ENCODE peak calls at places on chromosome 12, in four cellular contexts. I is GM12878, Q is K562, W is SK-N-SH. P is an unnamed sample.

GRCh38 chr12:103632554-103633216 is 45.6 kb downstream of the STAB2 start:
- DNase-seq in I (peak; percentile 31), Q (peak; percentile 88), W (peak; percentile 79), P (peak; percentile 89)

GRCh38 chr12:89244536-89244935 is 107.8 kb downstream of the DUSP6 start:
- DNase-seq in I (no peak), Q (no peak), W (no peak), P (no peak)

GRCh38 chr12:29781705-29782266 is 2.0 kb downstream of the TMTC1 start:
- DNase-seq in I (no peak), Q (no peak), W (no peak), P (no peak)

GRCh38 chr12:59407799-59408198 is 188.0 kb upstream of the SLC16A7 start:
- DNase-seq in I (no peak), Q (no peak), W (no peak), P (no peak)

GRCh38 chr12:181921-182320 is 32.0 kb downstream of the SLC6A12 start:
- DNase-seq in I (no peak), Q (no peak), W (no peak), P (no peak)

GRCh38 chr12:49092086-49092815 is 2.4 kb downstream of the DHH start:
- DNase-seq in I (no peak), Q (peak; percentile 93), W (peak; percentile 77), P (peak; percentile 58)

GRCh38 chr12:6607751-6608591 is 792 bp upstream of the CHD4 start:
- DNase-seq in I (peak; percentile 67), Q (peak; percentile 68), W (peak; percentile 66), P (peak; percentile 42)

GRCh38 chr12:97313471-97314190 is 149.0 kb upstream of the RMST start:
- DNase-seq in I (no peak), Q (no peak), W (no peak), P (no peak)

GRCh38 chr12:80353254-80353653 is 90.8 kb upstream of the PTPRQ start:
- DNase-seq in I (no peak), Q (no peak), W (no peak), P (no peak)

GRCh38 chr12:131242741-131243496 is 289.2 kb downstream of the ADGRD1 start:
- DNase-seq in I (peak; percentile 59), Q (peak; percentile 89), W (peak; percentile 69), P (peak; percentile 67)

GRCh38 chr12:84911331-84912190 is 1.0 kb downstream of the SLC6A15 start:
- DNase-seq in I (no peak), Q (no peak), W (peak; percentile 77), P (peak; percentile 79)

GRCh38 chr12:78898416-78898815 is 33.8 kb downstream of the SYT1 start:
- DNase-seq in I (no peak), Q (no peak), W (peak; percentile 25), P (no peak)

GRCh38 chr12:95004610-95005009 is 1.1 kb upstream of the NDUFA12 start:
- DNase-seq in I (no peak), Q (no peak), W (no peak), P (no peak)

GRCh38 chr12:9906888-9907287 is 25.3 kb downstream of the CLEC2A start:
- DNase-seq in I (no peak), Q (no peak), W (no peak), P (no peak)

GRCh38 chr12:63941879-63942278 is 97.4 kb downstream of the SRGAP1 start:
- DNase-seq in I (no peak), Q (no peak), W (no peak), P (no peak)

GRCh38 chr12:132490481-132491348 is 764 bp downstream of the FBRSL1 start:
- DNase-seq in I (no peak), Q (peak; percentile 68), W (peak; percentile 66), P (peak; percentile 30)

GRCh38 chr12:52006726-52007157 is at the start of gene TAMALIN:
- DNase-seq in I (no peak), Q (peak; percentile 82), W (peak; percentile 97), P (no peak)

GRCh38 chr12:46904406-46905240 is 78.8 kb upstream of the SLC38A4 start:
- DNase-seq in I (no peak), Q (no peak), W (no peak), P (no peak)

GRCh38 chr12:103548622-103549601 is 38.2 kb upstream of the STAB2 start:
- DNase-seq in I (peak; percentile 76), Q (peak; percentile 66), W (peak; percentile 55), P (peak; percentile 61)

GRCh38 chr12:52975204-52975603 is 26.3 kb downstream of the KRT18 start:
- DNase-seq in I (no peak), Q (no peak), W (no peak), P (no peak)

GRCh38 chr12:15534870-15535269 is 212.6 kb downstream of the PTPRO start:
- DNase-seq in I (no peak), Q (no peak), W (no peak), P (no peak)

GRCh38 chr12:93434305-93434704 is 7.4 kb downstream of the UBE2N start:
- DNase-seq in I (no peak), Q (no peak), W (no peak), P (no peak)

GRCh38 chr12:67211029-67211428 is 58.1 kb upstream of the CAND1 start:
- DNase-seq in I (no peak), Q (no peak), W (no peak), P (no peak)

GRCh38 chr12:11269607-11270006 is at the start of gene PRB3:
- DNase-seq in I (no peak), Q (no peak), W (no peak), P (no peak)

GRCh38 chr12:58177366-58177765 is 236.0 kb downstream of the ATP23 start:
- DNase-seq in I (no peak), Q (no peak), W (no peak), P (no peak)

GRCh38 chr12:131090254-131091210 is 136.8 kb downstream of the ADGRD1 start:
- DNase-seq in I (no peak), Q (no peak), W (no peak), P (no peak)

GRCh38 chr12:14157129-14157747 is 175.8 kb upstream of the GRIN2B start:
- DNase-seq in I (peak; percentile 99), Q (no peak), W (no peak), P (no peak)

GRCh38 chr12:96198970-96199369 is 4.8 kb downstream of the ELK3 start:
- DNase-seq in I (no peak), Q (no peak), W (no peak), P (no peak)

DNA sequence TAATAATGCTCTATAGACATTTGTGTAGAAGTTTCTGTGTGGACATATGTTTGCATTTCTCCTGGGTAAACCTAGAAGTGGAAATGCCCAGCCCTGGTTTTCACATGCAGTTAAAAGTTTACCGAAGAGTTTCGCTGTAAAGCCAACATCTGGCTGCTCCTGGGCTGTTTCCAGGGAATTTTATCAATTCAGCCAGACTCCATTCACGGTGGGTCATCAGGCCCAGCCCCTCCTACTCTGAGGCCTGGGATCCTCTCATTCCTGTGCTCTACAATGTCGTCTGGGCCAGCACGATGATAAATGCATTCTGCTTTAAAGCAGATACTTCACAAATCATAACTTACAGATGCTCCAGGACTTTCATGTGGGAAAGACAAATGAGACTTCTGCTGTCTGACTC is 7.1 kb downstream of the NUAK1 start:
- DNase-seq in I (no peak), Q (no peak), W (peak; percentile 29), P (no peak)
- TF ChIP-seq FOXM1 in I (no peak), Q (no peak), W (no peak), P (no peak)

GRCh38 chr12:12954361-12954760 is 2.4 kb upstream of the GPRC5D start:
- DNase-seq in I (no peak), Q (no peak), W (no peak), P (no peak)
- TF ChIP-seq FOXM1 in I (no peak), Q (no peak), W (no peak), P (no peak)

DNA sequence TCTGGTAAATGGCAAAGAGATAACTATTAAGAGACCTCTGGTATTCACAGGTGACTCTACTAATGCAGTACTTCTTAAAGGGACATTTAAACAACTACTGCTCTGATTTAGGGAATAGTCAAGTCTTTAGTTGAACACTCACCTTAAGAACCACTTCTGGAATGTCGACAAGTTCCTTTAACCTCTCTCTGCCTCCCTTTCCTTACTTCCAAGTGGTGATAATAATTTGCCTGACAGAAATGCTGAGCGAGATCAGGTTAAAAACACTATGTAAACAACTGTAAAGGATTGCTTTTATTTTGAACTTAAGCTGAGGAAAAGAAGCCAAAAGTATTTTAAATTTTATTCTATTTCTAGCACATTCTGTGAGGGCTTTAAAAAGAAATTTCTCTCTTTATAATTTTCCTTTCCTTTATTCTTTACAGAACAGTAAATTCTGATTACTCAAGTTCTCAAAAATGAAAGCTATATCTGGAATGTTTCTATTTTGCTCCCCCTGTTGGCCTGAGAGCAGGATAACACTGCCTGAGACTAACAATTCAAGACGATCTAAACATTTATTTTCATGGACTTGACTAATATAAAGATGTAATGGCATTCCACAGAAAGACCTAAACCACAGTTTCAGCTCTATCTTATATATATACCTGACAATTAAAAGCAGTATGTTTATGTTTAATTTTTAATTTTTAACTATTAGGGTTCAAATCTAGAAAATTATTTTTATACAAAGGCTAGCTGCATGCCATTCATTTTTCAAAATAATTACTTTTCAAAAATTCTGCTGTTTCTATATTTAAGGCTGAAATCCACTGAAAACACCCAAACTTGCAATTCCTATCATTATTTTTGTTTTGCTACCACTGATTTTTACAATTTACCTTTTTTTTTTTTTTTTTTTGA is 29.2 kb downstream of the ZCCHC8 start:
- DNase-seq in I (no peak), Q (peak; percentile 47), W (peak; percentile 58), P (peak; percentile 40)
- TF ChIP-seq FOXM1 in I (peak; percentile 20), Q (no peak), W (no peak), P (no peak)

GRCh38 chr12:115543269-115543668 is 734.2 kb downstream of the MED13L start:
- DNase-seq in I (no peak), Q (no peak), W (no peak), P (no peak)
- TF ChIP-seq FOXM1 in I (no peak), Q (no peak), W (no peak), P (no peak)

DNA sequence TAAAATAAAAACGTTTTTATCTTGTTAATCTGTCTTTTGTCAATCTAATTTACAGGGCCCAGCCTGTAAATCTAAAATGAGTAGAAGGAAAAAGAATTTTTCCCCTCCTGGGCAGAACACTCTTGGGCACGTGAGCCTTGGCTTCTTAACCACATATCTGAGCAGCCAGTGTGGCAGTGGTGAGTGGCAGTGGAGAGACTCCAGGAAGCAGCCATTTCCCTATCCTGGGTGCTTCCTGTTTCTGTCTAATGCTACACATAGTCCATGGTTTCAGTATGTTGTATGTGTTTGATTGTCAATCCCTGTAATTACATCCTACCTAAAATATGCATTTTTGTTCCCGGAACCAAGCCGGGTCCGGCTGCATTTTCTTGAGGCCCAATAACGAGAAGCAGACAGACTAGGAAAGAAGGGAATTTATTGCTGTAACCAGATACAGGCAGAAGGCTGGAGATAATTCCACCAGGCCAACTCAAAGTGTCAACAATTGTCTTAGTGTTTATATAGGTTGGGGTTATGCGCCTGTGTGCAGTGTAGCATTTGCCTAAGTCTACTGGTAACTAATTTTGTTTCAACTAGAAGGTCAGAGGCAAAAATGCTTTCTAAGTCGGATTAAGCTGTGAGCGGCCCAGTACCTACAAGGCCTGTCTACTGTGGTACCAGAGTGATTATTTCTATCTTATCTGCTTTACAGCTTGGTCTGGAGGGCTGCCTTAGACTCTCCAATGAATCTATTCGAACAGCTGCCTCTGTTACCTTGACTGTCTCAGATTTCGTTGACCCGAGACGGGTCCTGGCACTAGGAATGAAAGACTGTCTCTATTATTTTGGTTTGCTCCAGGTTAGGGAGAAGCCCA is 82.4 kb upstream of the RESF1 start:
- DNase-seq in I (no peak), Q (no peak), W (no peak), P (no peak)
- TF ChIP-seq FOXM1 in I (no peak), Q (no peak), W (no peak), P (no peak)

DNA sequence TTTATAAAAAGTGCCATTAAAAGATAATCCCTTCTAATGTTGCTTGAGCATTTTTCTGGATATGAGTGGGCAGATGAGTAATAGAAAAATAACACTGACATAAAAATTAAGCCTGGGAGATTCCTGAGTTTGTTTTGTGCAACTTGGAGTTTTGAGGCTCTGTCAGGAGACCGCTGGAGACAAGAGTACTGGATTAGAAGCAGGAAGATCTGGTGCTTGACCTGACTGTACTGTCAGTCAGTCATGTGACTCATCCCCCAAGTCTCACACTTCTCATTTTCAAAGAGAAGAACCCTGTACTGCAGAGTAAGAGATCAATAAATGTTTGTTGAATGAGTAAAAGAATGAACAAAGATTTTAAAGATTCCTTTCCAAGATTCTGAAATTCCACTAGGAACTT is 29.4 kb downstream of the ANO4 start:
- DNase-seq in I (no peak), Q (no peak), W (no peak), P (no peak)
- TF ChIP-seq FOXM1 in I (no peak), Q (no peak), W (no peak), P (no peak)